ENCODE peak calls at places on chromosome 18, in eight cellular contexts. F is gastrocnemius medialis; K is stimulated activated naive CD8-positive, alpha-beta T cell treated with anti-CD3 and anti-CD28 coated beads, Interleukin-15, amount 100 ng/mL, for 72 hours; E is posterior cingulate gyrus; P is ovary; Z is activated effector memory CD4-positive, alpha-beta T cell treated with anti-CD3 and anti-CD28 coated beads, Interleukin-2, amount 50 U/mL, for 16 hours; O is NCI-H2081; N is amniotic stem cell. X is an unnamed sample.

GRCh38 chr18:77068890-77069312 is 63.7 kb downstream of the MBP start:
- DNase-seq in F (no peak), K (no peak), E (no peak), P (no peak), Z (peak; percentile 64), O (no peak), N (no peak), X (no peak)

GRCh38 chr18:34120294-34120693 is 104.4 kb downstream of the NOL4 start:
- DNase-seq in F (no peak), K (no peak), E (no peak), P (no peak), Z (no peak), O (no peak), N (no peak), X (no peak)

GRCh38 chr18:75545189-75545588 is 117.7 kb upstream of the SMIM21 start:
- DNase-seq in F (no peak), K (no peak), E (no peak), P (no peak), Z (no peak), O (no peak), N (no peak), X (no peak)

GRCh38 chr18:44709297-44710117 is 28.8 kb downstream of the SETBP1 start:
- DNase-seq in F (no peak), K (no peak), E (no peak), P (no peak), Z (no peak), O (no peak), N (no peak), X (no peak)

GRCh38 chr18:28018361-28018760 is 158.6 kb downstream of the CDH2 start:
- DNase-seq in F (no peak), K (no peak), E (no peak), P (no peak), Z (no peak), O (no peak), N (no peak), X (no peak)

GRCh38 chr18:3821524-3821923 is 371.6 kb downstream of the TGIF1 start:
- DNase-seq in F (no peak), K (no peak), E (no peak), P (no peak), Z (no peak), O (no peak), N (no peak), X (no peak)

GRCh38 chr18:46213295-46213694 is 109.1 kb downstream of the HAUS1 start:
- DNase-seq in F (no peak), K (no peak), E (no peak), P (no peak), Z (no peak), O (no peak), N (no peak), X (no peak)

GRCh38 chr18:13003466-13003896 is 12.3 kb downstream of the CEP192 start:
- DNase-seq in F (no peak), K (no peak), E (no peak), P (no peak), Z (no peak), O (peak; percentile 20), N (no peak), X (no peak)

GRCh38 chr18:28854964-28855363 is 678.0 kb upstream of the CDH2 start:
- DNase-seq in F (no peak), K (no peak), E (no peak), P (no peak), Z (no peak), O (no peak), N (no peak), X (no peak)

GRCh38 chr18:69945220-69946114 is 2.2 kb downstream of the CD226 start:
- DNase-seq in F (no peak), K (no peak), E (no peak), P (no peak), Z (no peak), O (no peak), N (no peak), X (no peak)

GRCh38 chr18:23135679-23136325 is 517 bp downstream of the CABLES1 start:
- DNase-seq in F (no peak), K (peak; percentile 24), E (no peak), P (peak; percentile 48), Z (peak; percentile 69), O (peak; percentile 47), N (no peak), X (peak; percentile 67)

GRCh38 chr18:9559253-9559652 is 55.1 kb downstream of the PPP4R1 start:
- DNase-seq in F (no peak), K (no peak), E (no peak), P (no peak), Z (no peak), O (no peak), N (no peak), X (no peak)

GRCh38 chr18:74373428-74373827 is 57.8 kb downstream of the C18orf63 start:
- DNase-seq in F (no peak), K (peak; percentile 48), E (no peak), P (no peak), Z (peak; percentile 70), O (no peak), N (no peak), X (no peak)

GRCh38 chr18:22694954-22695353 is 238.2 kb upstream of the RBBP8 start:
- DNase-seq in F (no peak), K (no peak), E (no peak), P (peak; percentile 53), Z (no peak), O (no peak), N (peak; percentile 94), X (no peak)

X was measured in activated naive CD8-positive, alpha-beta T cell treated with anti-CD3 and anti-CD28 coated beads, Interleukin-2, amount 10 ng/mL, durations not matched to agents 7 days and 5 days.